ENCODE peak calls at places on chromosomes 1 and 21, in five cellular contexts. One of them, this sample, is unnamed.

GRCh38 chr21:36639769-36640168 is 59.1 kb upstream of the SIM2 start:
- DNase-seq in fibroblast of mammary gland: no peak
- DNase-seq in A549: no peak
- DNase-seq in ascending aorta: no peak
- DNase-seq in cardiac fibroblast: no peak
- DNase-seq in this sample: no peak

GRCh38 chr1:112956503-112957132 is 622 bp upstream of the SLC16A1 start:
- DNase-seq in fibroblast of mammary gland: no peak
- DNase-seq in A549: no peak
- DNase-seq in ascending aorta: no peak
- DNase-seq in cardiac fibroblast: no peak
- DNase-seq in this sample: peak

GRCh38 chr1:21216835-21217811 is 40.4 kb upstream of the EIF4G3 start:
- DNase-seq in fibroblast of mammary gland: peak
- DNase-seq in A549: peak
- DNase-seq in ascending aorta: peak
- DNase-seq in cardiac fibroblast: peak
- DNase-seq in this sample: peak

GRCh38 chr21:14535702-14536101 is 10.4 kb downstream of the SAMSN1 start:
- DNase-seq in fibroblast of mammary gland: no peak
- DNase-seq in A549: no peak
- DNase-seq in ascending aorta: no peak
- DNase-seq in cardiac fibroblast: no peak
- DNase-seq in this sample: no peak

GRCh38 chr1:27429029-27429425 is 36.6 kb downstream of the GPR3 start:
- DNase-seq in fibroblast of mammary gland: no peak
- DNase-seq in A549: no peak
- DNase-seq in ascending aorta: peak
- DNase-seq in cardiac fibroblast: no peak
- DNase-seq in this sample: no peak

GRCh38 chr1:113027008-113027407 is 46.0 kb upstream of the LRIG2 start:
- DNase-seq in fibroblast of mammary gland: no peak
- DNase-seq in A549: no peak
- DNase-seq in ascending aorta: no peak
- DNase-seq in cardiac fibroblast: no peak
- DNase-seq in this sample: no peak

GRCh38 chr21:42461881-42462877 is 33.8 kb downstream of the RSPH1 start:
- DNase-seq in fibroblast of mammary gland: no peak
- DNase-seq in A549: no peak
- DNase-seq in ascending aorta: no peak
- DNase-seq in cardiac fibroblast: no peak
- DNase-seq in this sample: no peak

GRCh38 chr21:42756580-42757250 is 103.3 kb downstream of the PDE9A start:
- DNase-seq in fibroblast of mammary gland: no peak
- DNase-seq in A549: no peak
- DNase-seq in ascending aorta: no peak
- DNase-seq in cardiac fibroblast: no peak
- DNase-seq in this sample: no peak

GRCh38 chr1:229254910-229255541 is 15.9 kb upstream of the RAB4A start:
- DNase-seq in fibroblast of mammary gland: peak
- DNase-seq in A549: peak
- DNase-seq in ascending aorta: no peak
- DNase-seq in cardiac fibroblast: peak
- DNase-seq in this sample: peak

GRCh38 chr1:109846148-109846547 is 64.5 kb upstream of the CSF1 start:
- DNase-seq in fibroblast of mammary gland: no peak
- DNase-seq in A549: no peak
- DNase-seq in ascending aorta: no peak
- DNase-seq in cardiac fibroblast: no peak
- DNase-seq in this sample: no peak

GRCh38 chr1:3049164-3049563 is 19.8 kb upstream of the PRDM16 start:
- DNase-seq in fibroblast of mammary gland: no peak
- DNase-seq in A549: no peak
- DNase-seq in ascending aorta: peak
- DNase-seq in cardiac fibroblast: no peak
- DNase-seq in this sample: no peak

GRCh38 chr1:107963601-107964396 is 1.2 kb downstream of the VAV3 start:
- DNase-seq in fibroblast of mammary gland: peak
- DNase-seq in A549: no peak
- DNase-seq in ascending aorta: peak
- DNase-seq in cardiac fibroblast: peak
- DNase-seq in this sample: peak

GRCh38 chr1:43639990-43640794 is 9.8 kb upstream of the KDM4A start:
- DNase-seq in fibroblast of mammary gland: no peak
- DNase-seq in A549: no peak
- DNase-seq in ascending aorta: no peak
- DNase-seq in cardiac fibroblast: no peak
- DNase-seq in this sample: no peak

GRCh38 chr1:201678264-201679101 is 139.6 kb downstream of the NAV1 start:
- DNase-seq in fibroblast of mammary gland: peak
- DNase-seq in A549: no peak
- DNase-seq in ascending aorta: no peak
- DNase-seq in cardiac fibroblast: peak
- DNase-seq in this sample: peak

GRCh38 chr1:165666152-165666551 is 32.2 kb downstream of the ALDH9A1 start:
- DNase-seq in fibroblast of mammary gland: peak
- DNase-seq in A549: no peak
- DNase-seq in ascending aorta: no peak
- DNase-seq in cardiac fibroblast: peak
- DNase-seq in this sample: peak

GRCh38 chr1:214002060-214002459 is 14.3 kb downstream of the PROX1 start:
- DNase-seq in fibroblast of mammary gland: no peak
- DNase-seq in A549: no peak
- DNase-seq in ascending aorta: no peak
- DNase-seq in cardiac fibroblast: no peak
- DNase-seq in this sample: no peak

GRCh38 chr1:183370399-183371058 is 47.7 kb downstream of the NMNAT2 start:
- DNase-seq in fibroblast of mammary gland: no peak
- DNase-seq in A549: no peak
- DNase-seq in ascending aorta: no peak
- DNase-seq in cardiac fibroblast: no peak
- DNase-seq in this sample: no peak

GRCh38 chr1:28313710-28314510 is 14.9 kb upstream of the MED18 start:
- DNase-seq in fibroblast of mammary gland: peak
- DNase-seq in A549: peak
- DNase-seq in ascending aorta: peak
- DNase-seq in cardiac fibroblast: peak
- DNase-seq in this sample: peak

GRCh38 chr1:78475888-78476610 is 14.7 kb upstream of the PTGFR start:
- DNase-seq in fibroblast of mammary gland: peak
- DNase-seq in A549: no peak
- DNase-seq in ascending aorta: no peak
- DNase-seq in cardiac fibroblast: peak
- DNase-seq in this sample: peak

GRCh38 chr1:50604580-50604979 is 181.3 kb upstream of the DMRTA2 start:
- DNase-seq in fibroblast of mammary gland: no peak
- DNase-seq in A549: no peak
- DNase-seq in ascending aorta: no peak
- DNase-seq in cardiac fibroblast: no peak
- DNase-seq in this sample: no peak

GRCh38 chr21:36209626-36210171 is 53.1 kb downstream of the DOP1B start:
- DNase-seq in fibroblast of mammary gland: peak
- DNase-seq in A549: peak
- DNase-seq in ascending aorta: no peak
- DNase-seq in cardiac fibroblast: peak
- DNase-seq in this sample: peak

GRCh38 chr1:67264899-67265298 is 42.8 kb upstream of the IL12RB2 start:
- DNase-seq in fibroblast of mammary gland: no peak
- DNase-seq in A549: no peak
- DNase-seq in ascending aorta: no peak
- DNase-seq in cardiac fibroblast: no peak
- DNase-seq in this sample: no peak

GRCh38 chr1:53319296-53320101 is 8.4 kb downstream of the LRP8 start:
- DNase-seq in fibroblast of mammary gland: no peak
- DNase-seq in A549: no peak
- DNase-seq in ascending aorta: no peak
- DNase-seq in cardiac fibroblast: no peak
- DNase-seq in this sample: no peak

GRCh38 chr21:46386726-46387073 is 62.7 kb downstream of the PCNT start:
- DNase-seq in fibroblast of mammary gland: no peak
- DNase-seq in A549: no peak
- DNase-seq in ascending aorta: no peak
- DNase-seq in cardiac fibroblast: no peak
- DNase-seq in this sample: no peak

GRCh38 chr1:24329797-24330543 is 10.8 kb downstream of the GRHL3 start:
- DNase-seq in fibroblast of mammary gland: no peak
- DNase-seq in A549: no peak
- DNase-seq in ascending aorta: no peak
- DNase-seq in cardiac fibroblast: peak
- DNase-seq in this sample: peak

GRCh38 chr1:181789395-181789794 is 272.1 kb downstream of the ZNF648 start:
- DNase-seq in fibroblast of mammary gland: no peak
- DNase-seq in A549: no peak
- DNase-seq in ascending aorta: no peak
- DNase-seq in cardiac fibroblast: no peak
- DNase-seq in this sample: no peak

GRCh38 chr1:224928906-224929305 is 569 bp upstream of the DNAH14 start:
- DNase-seq in fibroblast of mammary gland: no peak
- DNase-seq in A549: no peak
- DNase-seq in ascending aorta: no peak
- DNase-seq in cardiac fibroblast: no peak
- DNase-seq in this sample: no peak
- H3K4me3 ChIP-seq in fibroblast of mammary gland: peak
- H3K4me3 ChIP-seq in A549: peak
- H3K4me3 ChIP-seq in ascending aorta: no peak
- H3K4me3 ChIP-seq in cardiac fibroblast: no peak
- H3K4me3 ChIP-seq in this sample: peak

GRCh38 chr1:9910080-9910424 is at the start of gene CTNNBIP1:
- DNase-seq in fibroblast of mammary gland: no peak
- DNase-seq in A549: no peak
- DNase-seq in ascending aorta: no peak
- DNase-seq in cardiac fibroblast: no peak
- DNase-seq in this sample: no peak

GRCh38 chr1:9910425-9911178 is 533 bp upstream of the CTNNBIP1 start:
- DNase-seq in fibroblast of mammary gland: peak
- DNase-seq in A549: peak
- DNase-seq in ascending aorta: peak
- DNase-seq in cardiac fibroblast: peak
- DNase-seq in this sample: peak

GRCh38 chr1:9907441-9907840 is 2.6 kb downstream of the CTNNBIP1 start:
- DNase-seq in fibroblast of mammary gland: no peak
- DNase-seq in A549: no peak
- DNase-seq in ascending aorta: no peak
- DNase-seq in cardiac fibroblast: no peak
- DNase-seq in this sample: no peak

GRCh38 chr1:9908846-9909221 is 1.2 kb downstream of the CTNNBIP1 start:
- DNase-seq in fibroblast of mammary gland: no peak
- DNase-seq in A549: no peak
- DNase-seq in ascending aorta: no peak
- DNase-seq in cardiac fibroblast: no peak
- DNase-seq in this sample: no peak

GRCh38 chr1:9909222-9910046 is 635 bp downstream of the CTNNBIP1 start:
- DNase-seq in fibroblast of mammary gland: peak
- DNase-seq in A549: no peak
- DNase-seq in ascending aorta: peak
- DNase-seq in cardiac fibroblast: peak
- DNase-seq in this sample: peak
- TF ChIP-seq CTCF in fibroblast of mammary gland: no peak
- TF ChIP-seq CTCF in A549: no peak
- TF ChIP-seq CTCF in ascending aorta: peak
- TF ChIP-seq CTCF in cardiac fibroblast: no peak
- TF ChIP-seq CTCF in this sample: no peak

DNA sequence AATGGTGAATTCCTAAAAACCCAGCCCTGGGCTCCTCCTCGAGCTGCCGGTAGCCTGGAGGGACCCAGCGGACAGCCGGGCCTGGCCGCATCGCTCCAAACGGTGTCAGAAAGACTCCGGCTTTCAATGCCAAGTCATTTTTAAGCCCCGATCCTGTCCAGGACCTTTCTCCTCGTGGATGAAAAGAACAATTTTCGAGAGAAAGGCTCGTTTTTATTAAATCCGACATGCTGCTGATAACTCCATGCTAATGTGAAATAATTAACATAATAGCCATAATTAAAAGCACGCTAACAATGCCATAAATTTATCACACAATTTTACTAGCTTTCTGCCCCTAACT is 4.6 kb upstream of the FOXD3 start:
- DNase-seq in fibroblast of mammary gland: no peak
- DNase-seq in A549: no peak
- DNase-seq in ascending aorta: no peak
- DNase-seq in cardiac fibroblast: no peak
- DNase-seq in this sample: no peak
- H3K4me3 ChIP-seq in fibroblast of mammary gland: no peak
- H3K4me3 ChIP-seq in A549: peak
- H3K4me3 ChIP-seq in ascending aorta: peak
- H3K4me3 ChIP-seq in cardiac fibroblast: no peak
- H3K4me3 ChIP-seq in this sample: no peak

DNA sequence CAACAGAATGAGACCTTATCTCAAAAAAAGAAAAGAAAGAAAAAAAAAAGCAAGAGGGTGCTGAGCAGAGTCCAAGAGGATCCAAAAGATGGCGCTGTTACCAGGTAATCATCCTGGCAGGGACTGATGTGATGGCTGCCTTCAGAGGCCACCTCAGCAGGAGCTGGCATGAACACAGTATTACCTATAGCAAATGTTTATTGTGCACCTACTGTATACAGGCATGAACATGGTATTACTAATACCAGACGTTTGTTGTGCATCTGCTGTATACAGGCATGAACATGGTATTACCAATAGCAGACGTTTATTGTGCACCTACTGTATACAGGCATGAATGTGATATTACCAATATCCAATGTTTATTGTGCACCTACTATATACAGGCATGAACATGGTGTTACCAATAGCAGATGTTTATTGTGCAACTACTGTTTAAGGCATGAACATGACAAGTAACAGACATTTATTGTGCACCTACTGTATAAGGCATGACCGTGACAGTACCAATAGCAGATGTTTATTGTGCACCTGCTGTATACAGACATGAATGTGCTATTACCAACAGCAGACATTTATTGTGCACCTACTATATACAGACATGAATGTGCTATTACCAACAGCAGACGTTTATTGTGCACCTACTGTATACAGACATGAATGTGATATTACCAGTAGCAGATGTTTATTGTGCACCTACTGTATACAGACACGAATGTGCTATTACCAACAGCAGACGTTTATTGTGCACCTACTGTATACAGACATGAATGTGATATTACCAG is 115.1 kb upstream of the TMEM51 start:
- DNase-seq in fibroblast of mammary gland: peak
- DNase-seq in A549: peak
- DNase-seq in ascending aorta: no peak
- DNase-seq in cardiac fibroblast: peak
- DNase-seq in this sample: peak
- TF ChIP-seq CTCF in fibroblast of mammary gland: peak
- TF ChIP-seq CTCF in A549: peak
- TF ChIP-seq CTCF in ascending aorta: no peak
- TF ChIP-seq CTCF in cardiac fibroblast: no peak
- TF ChIP-seq CTCF in this sample: peak

GRCh38 chr1:231612393-231613089 is 14.0 kb upstream of the DISC1 start:
- DNase-seq in fibroblast of mammary gland: no peak
- DNase-seq in A549: no peak
- DNase-seq in ascending aorta: no peak
- DNase-seq in cardiac fibroblast: no peak
- DNase-seq in this sample: no peak
- H3K4me3 ChIP-seq in fibroblast of mammary gland: no peak
- H3K4me3 ChIP-seq in A549: no peak
- H3K4me3 ChIP-seq in ascending aorta: no peak
- H3K4me3 ChIP-seq in cardiac fibroblast: no peak
- H3K4me3 ChIP-seq in this sample: no peak

This sample was measured in choroid plexus epithelial cell.